ENCODE peak calls at places on chromosomes 12 and 14, in four cellular contexts. F is fibroblast of mammary gland, E is GM12865, O is fibroblast of the aortic adventitia. V is an unnamed sample.

GRCh38 chr12:97575792-97576191 is 113.2 kb downstream of the RMST start:
- DNase-seq in F (no peak), O (no peak), E (no peak), V (no peak)

GRCh38 chr14:80475074-80475473 is 263.8 kb upstream of the DIO2 start:
- DNase-seq in F (peak), O (peak), E (no peak), V (no peak)

GRCh38 chr12:76020281-76020680 is 11.3 kb downstream of the PHLDA1 start:
- DNase-seq in O (peak), F (peak), E (peak), V (peak)

GRCh38 chr12:62834406-62834805 is 100.5 kb downstream of the PPM1H start:
- DNase-seq in F (no peak), E (peak), O (peak), V (no peak)

GRCh38 chr14:103091041-103091882 is 3.3 kb upstream of the EXOC3L4 start:
- DNase-seq in O (peak), F (peak), E (peak), V (no peak)

GRCh38 chr12:67042697-67043131 is 226.4 kb upstream of the CAND1 start:
- DNase-seq in E (no peak), F (peak), O (no peak), V (no peak)

GRCh38 chr14:73634333-73634833 is 10.4 kb upstream of the DNAL1 start:
- DNase-seq in E (peak), F (peak), O (no peak), V (no peak)

GRCh38 chr14:26531894-26532293 is 65.9 kb downstream of the NOVA1 start:
- DNase-seq in O (peak), E (no peak), F (peak), V (peak)

GRCh38 chr12:127060933-127061332 is 1206.0 kb upstream of the TMEM132C start:
- DNase-seq in F (no peak), O (no peak), E (no peak), V (no peak)

GRCh38 chr12:52062167-52063080 is 7.4 kb upstream of the ATG101 start:
- DNase-seq in F (no peak), E (no peak), O (no peak), V (no peak)

GRCh38 chr12:122793685-122794106 is 19.3 kb downstream of the CCDC62 start:
- DNase-seq in E (peak), O (peak), F (peak), V (peak)

GRCh38 chr12:54719691-54720090 is 71.5 kb upstream of the DCD start:
- DNase-seq in E (no peak), F (no peak), O (no peak), V (no peak)

GRCh38 chr12:53325539-53326061 is 4.2 kb upstream of the AAAS start:
- DNase-seq in O (no peak), F (peak), E (peak), V (no peak)

GRCh38 chr12:6382371-6382770 is 1.6 kb upstream of the LTBR start:
- DNase-seq in F (no peak), E (no peak), O (no peak), V (no peak)

GRCh38 chr14:104594310-104595046 is 10.1 kb downstream of the TMEM179 start:
- DNase-seq in O (no peak), E (no peak), F (no peak), V (no peak)

GRCh38 chr14:104592292-104592672 is 12.3 kb downstream of the TMEM179 start:
- DNase-seq in E (no peak), F (no peak), O (no peak), V (no peak)

GRCh38 chr14:104593710-104594121 is 10.9 kb downstream of the TMEM179 start:
- DNase-seq in F (no peak), O (no peak), E (no peak), V (no peak)

GRCh38 chr14:104592785-104593184 is 11.8 kb downstream of the TMEM179 start:
- DNase-seq in E (no peak), F (no peak), O (no peak), V (no peak)

DNA sequence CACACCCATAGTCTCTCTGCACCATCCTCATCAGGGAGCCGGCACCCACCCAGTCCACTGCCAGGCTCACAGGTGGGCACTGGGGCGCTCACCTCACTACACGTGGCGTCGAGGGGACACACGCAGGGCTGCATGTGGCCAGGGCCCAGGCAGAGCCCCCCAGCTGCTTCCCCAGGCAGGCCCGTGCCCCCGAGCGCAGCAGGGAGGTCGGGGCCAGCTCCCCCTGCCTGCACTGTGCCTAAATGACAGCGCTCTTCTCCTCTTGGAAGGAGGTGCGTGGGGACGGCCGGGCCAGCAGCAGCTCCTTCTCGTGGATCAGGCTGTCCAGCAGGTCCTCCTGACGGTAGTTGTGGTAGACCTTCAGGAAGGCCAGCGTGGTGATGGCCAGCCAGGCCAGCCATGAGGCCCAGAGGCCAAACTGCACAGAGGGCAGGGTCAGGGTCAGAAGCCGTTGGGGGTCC is 11.3 kb downstream of the TMEM179 start:
- DNase-seq in O (no peak), E (no peak), F (no peak), V (no peak)
- TF ChIP-seq CTCF in O (no peak), E (no peak), F (no peak), V (no peak)

DNA sequence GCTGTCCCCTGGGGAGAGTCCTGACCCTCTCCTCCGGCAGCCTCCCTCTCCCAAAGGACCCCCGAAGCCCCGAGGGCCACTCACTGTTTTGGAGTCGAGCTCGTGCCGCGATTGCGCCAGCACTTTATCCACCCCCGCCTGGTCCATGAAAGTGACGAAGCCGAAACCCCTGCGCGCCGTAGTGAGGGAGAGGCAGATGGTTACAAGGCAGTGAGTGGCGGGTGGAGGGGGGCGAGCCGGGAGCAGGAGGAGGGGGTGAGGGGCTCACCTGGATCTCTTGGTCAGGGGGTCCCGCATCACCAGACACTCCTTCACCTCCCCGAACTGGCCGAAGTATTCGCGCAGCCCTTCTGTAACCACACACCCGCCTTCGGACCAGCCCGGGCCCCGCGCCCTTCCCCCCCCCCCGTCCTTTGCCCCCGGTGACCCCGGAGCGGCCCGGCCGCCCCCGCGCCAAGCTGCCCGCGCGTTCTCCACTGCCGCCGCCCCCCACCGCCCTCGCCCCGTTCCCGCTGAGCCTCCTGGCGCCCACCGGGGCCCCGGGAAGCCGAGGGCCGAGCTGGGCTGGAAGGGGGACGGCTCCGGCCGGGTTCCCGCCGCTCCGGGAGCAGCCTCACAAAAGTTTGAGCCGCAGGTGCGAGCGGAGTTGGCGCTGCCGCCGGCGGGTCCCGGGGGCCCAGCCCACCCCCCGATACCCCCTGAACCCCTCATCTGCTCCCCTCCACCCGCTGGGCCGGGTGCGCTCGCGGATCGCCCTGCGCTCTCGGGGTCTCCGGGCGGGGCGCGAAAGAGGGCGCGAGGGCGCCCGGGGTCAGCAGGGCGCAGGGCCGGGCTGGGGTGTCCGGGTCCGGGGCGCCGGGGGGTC is 808 bp downstream of the MSI1 start:
- DNase-seq in O (no peak), F (peak), E (no peak), V (no peak)
- H3K4me3 ChIP-seq in O (no peak), F (no peak), E (no peak), V (peak)

GRCh38 chr12:89669197-89669596 is 39.4 kb downstream of the ATP2B1 start:
- DNase-seq in E (peak), O (no peak), F (no peak), V (no peak)
- TF ChIP-seq CTCF in E (no peak), O (no peak), F (no peak), V (no peak)

GRCh38 chr14:106276326-106277267 is 750.2 kb downstream of the TMEM121 start:
- DNase-seq in O (no peak), E (no peak), F (no peak), V (no peak)
- H3K4me3 ChIP-seq in O (no peak), E (no peak), F (no peak), V (no peak)

DNA sequence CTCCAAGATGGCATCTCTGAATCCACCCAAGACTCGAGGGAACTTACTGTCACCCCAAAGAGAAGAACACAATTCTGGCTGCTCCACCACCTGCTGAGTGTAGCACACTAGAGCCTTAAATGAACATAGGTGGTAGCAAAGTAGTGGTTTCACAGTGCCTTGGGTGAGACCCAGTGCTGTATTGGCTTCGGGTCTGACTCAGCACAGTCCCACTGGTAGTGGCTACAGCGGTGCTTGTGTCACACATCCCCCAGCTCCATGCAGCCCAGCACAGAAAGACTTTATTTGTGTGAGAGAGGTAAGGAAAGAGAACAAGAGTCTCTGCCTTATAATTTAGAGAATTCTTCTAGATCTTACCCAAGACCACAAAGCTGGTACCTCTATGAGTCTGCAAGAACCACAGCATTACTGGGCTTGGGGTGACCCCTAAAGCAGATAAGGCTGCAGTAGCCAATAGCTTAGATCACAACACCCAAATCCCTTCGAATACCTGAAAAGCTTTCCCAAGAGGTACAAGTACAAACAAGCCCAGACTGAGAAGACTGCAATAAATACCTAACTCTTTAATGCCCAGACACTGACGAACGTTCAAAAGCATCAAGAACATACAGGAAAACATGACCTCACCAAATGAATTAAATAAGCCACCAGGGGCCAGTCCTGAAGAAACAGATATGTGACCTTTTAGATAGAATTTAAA is 83.3 kb upstream of the SLC38A4 start:
- DNase-seq in E (peak), O (no peak), F (no peak), V (no peak)
- TF ChIP-seq CTCF in E (no peak), O (no peak), F (no peak), V (no peak)

DNA sequence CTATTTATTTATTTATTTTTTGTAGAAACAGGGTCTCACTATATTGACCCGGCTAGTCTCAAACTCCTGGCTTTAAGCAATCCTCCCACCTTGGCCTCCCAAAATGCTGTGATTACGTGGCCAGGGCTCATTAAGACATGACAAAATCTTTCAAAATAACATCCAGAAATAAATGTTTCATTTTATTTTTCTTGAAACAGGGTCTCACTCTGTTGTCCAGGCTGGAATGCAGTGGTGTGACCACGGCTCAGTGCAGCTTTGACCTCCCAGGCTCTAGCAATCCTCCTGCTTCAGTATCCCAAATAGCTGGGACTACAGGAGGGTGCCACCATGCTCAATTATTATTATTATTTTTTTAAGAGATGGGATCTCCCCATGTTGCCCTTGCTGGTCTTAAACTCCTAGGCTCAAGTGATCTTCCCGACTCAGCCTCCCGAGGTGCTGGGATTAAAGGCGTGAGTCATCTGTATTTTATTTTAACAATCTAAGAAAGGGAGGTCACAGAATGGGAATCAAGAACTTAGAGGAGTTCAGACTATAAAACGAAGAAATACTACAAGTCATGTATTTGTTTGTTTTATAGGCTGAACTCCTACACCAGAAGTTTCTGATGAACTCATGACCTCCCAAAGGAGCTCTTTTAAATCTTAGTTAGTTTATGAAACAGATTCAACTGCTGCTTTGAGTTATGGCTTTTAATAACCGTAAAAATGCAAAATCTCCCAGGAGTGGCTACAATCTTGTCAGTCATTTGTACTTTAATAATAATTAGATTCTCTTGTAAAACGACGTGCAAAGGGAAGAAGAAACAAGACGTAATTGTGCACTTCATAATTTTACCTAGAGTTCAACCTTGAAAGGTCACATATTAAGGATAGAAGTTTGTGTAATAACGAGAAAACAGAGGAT is 2.1 kb upstream of the TMEM263 start:
- DNase-seq in O (no peak), F (peak), E (no peak), V (no peak)
- H3K4me3 ChIP-seq in O (no peak), F (peak), E (no peak), V (no peak)

DNA sequence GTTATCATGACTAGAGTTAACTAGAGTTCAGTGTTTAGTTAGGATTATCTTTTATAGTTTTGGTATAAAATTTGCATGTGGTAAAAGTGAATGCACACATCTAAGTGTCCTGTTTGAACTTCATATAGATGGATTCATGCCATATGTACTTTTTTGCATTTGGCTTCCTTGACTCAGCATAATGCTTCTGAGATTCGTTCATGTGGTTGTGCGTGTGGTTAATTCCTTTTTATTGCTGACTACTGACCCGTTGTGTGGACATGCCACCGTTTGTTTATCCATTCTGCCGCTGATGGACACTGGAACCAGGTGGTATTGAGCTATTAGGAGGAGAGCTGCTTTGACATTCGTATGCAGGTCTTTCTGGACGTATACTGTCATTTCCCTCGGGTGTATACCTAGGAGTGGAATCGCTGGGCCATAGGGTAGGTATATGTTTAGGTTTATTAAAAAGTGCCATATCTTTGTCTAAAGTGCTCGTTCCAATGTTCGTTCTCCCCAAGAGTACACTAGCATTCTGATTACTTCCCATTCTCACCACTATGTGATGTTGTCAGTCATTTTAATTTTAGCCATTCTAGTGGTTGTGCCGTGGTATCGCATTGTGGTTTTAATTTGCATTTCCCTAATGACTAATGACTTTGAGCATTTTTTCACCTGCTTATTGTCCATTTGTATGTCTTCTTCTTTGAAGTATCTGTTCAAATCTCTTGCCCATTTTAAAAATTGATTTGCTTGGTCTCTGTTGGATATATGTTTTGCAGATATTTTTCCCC is 37.7 kb downstream of the RIN3 start:
- DNase-seq in O (no peak), E (peak), F (no peak), V (no peak)
- TF ChIP-seq CTCF in O (no peak), E (peak), F (no peak), V (peak)

GRCh38 chr14:55816225-55816624 is 236.2 kb downstream of the KTN1 start:
- DNase-seq in F (no peak), O (no peak), E (peak), V (no peak)

GRCh38 chr14:55807992-55808391 is 228.0 kb downstream of the KTN1 start:
- DNase-seq in F (no peak), O (no peak), E (no peak), V (no peak)

GRCh38 chr14:55814064-55814463 is 234.1 kb downstream of the KTN1 start:
- DNase-seq in F (peak), E (no peak), O (peak), V (no peak)

GRCh38 chr14:55814873-55815272 is 234.9 kb downstream of the KTN1 start:
- DNase-seq in E (no peak), O (no peak), F (peak), V (no peak)

DNA sequence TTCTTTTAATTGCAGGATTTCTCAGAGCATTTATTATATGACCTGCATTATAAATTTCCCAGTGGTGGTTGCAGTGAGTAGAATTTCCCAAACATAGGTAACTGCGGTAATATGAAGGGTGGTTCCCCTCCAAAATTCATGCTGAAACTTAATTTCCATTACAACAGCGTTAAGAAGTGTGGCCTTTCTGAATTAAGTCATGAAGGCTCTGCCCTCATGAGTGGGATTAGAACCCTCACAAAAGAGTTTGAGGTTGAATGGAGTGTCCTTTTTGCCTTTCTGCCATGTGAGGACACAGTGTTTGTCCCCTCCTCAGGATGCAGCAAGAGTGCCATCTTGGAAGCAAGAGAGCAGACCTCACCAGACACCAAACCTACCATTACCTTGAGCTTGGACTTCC is 233.6 kb downstream of the KTN1 start:
- DNase-seq in E (no peak), O (no peak), F (no peak), V (no peak)
- H3K4me3 ChIP-seq in E (no peak), O (no peak), F (no peak), V (no peak)

GRCh38 chr12:104825408-104825807 is 132.7 kb downstream of the SLC41A2 start:
- DNase-seq in F (peak), O (no peak), E (peak), V (no peak)
- TF ChIP-seq CTCF in F (peak), O (peak), E (peak), V (no peak)